ENCODE peak calls at places on chromosomes 6 and 20, in six cellular contexts. D, Z, M, G, S and P are unnamed samples.

GRCh38 chr6:108116781-108117426 is 42.4 kb upstream of the OSTM1 start:
- DNase-seq in D (no peak), Z (no peak), M (no peak), G (no peak), S (no peak), P (no peak)

GRCh38 chr6:39508513-39508912 is 186.0 kb upstream of the KCNK16 start:
- DNase-seq in D (no peak), Z (no peak), M (no peak), G (peak), S (no peak), P (no peak)

GRCh38 chr20:38970302-38970701 is 8.2 kb downstream of the DHX35 start:
- DNase-seq in D (no peak), Z (peak), M (no peak), G (no peak), S (no peak), P (peak)

GRCh38 chr6:1461207-1461606 is 71.8 kb downstream of the FOXF2 start:
- DNase-seq in D (no peak), Z (peak), M (no peak), G (no peak), S (no peak), P (peak)

GRCh38 chr6:26328265-26328844 is 36.6 kb upstream of the BTN3A2 start:
- DNase-seq in D (peak), Z (no peak), M (no peak), G (no peak), S (no peak), P (no peak)

GRCh38 chr6:31769684-31770371 is 7.3 kb downstream of the VWA7 start:
- DNase-seq in D (peak), Z (peak), M (peak), G (peak), S (peak), P (no peak)

GRCh38 chr6:149384464-149384863 is 15.6 kb upstream of the SUMO4 start:
- DNase-seq in D (no peak), Z (no peak), M (no peak), G (no peak), S (no peak), P (no peak)

GRCh38 chr6:11414564-11414963 is 123.0 kb upstream of the TMEM170B start:
- DNase-seq in D (peak), Z (no peak), M (no peak), G (no peak), S (no peak), P (no peak)